ENCODE peak calls at places on chromosomes 5 and 9, in four cellular contexts. J is upper lobe of left lung, O is A549, M is HepG2. Y is an unnamed sample.

GRCh38 chr9:31089822-31090221 is 1294.6 kb upstream of the ACO1 start:
- DNase-seq in J (no peak), O (no peak), M (no peak), Y (no peak)

GRCh38 chr9:21141427-21141882 is at the start of gene IFNW1:
- DNase-seq in J (no peak), O (no peak), M (no peak), Y (no peak)

GRCh38 chr5:44747396-44747795 is 61.4 kb upstream of the MRPS30 start:
- DNase-seq in J (no peak), O (no peak), M (no peak), Y (no peak)

GRCh38 chr9:116661037-116661954 is 25.8 kb upstream of the TRIM32 start:
- DNase-seq in J (no peak), O (peak; percentile 74), M (peak; percentile 57), Y (no peak)

GRCh38 chr9:94944623-94945022 is 218.1 kb downstream of the AOPEP start:
- DNase-seq in J (no peak), O (no peak), M (no peak), Y (no peak)

GRCh38 chr5:19987594-19988345 is at the start of gene CDH18:
- DNase-seq in J (peak; percentile 38), O (peak; percentile 30), M (no peak), Y (peak; percentile 14)

GRCh38 chr9:129626079-129626943 is at the start of gene NTMT1:
- DNase-seq in J (peak; percentile 90), O (peak; percentile 77), M (peak; percentile 77), Y (peak; percentile 89)

GRCh38 chr9:14251146-14252071 is 62.5 kb downstream of the NFIB start:
- DNase-seq in J (peak; percentile 85), O (peak; percentile 25), M (peak; percentile 50), Y (peak; percentile 39)

GRCh38 chr5:122971333-122971732 is 65.2 kb downstream of the PPIC start:
- DNase-seq in J (no peak), O (no peak), M (no peak), Y (no peak)

GRCh38 chr5:142324377-142324870 is 397 bp downstream of the SPRY4 start:
- DNase-seq in J (peak; percentile 39), O (peak; percentile 60), M (no peak), Y (no peak)

GRCh38 chr5:142122116-142122515 is 13.5 kb downstream of the NDFIP1 start:
- DNase-seq in J (no peak), O (no peak), M (no peak), Y (no peak)

GRCh38 chr9:129109952-129110739 is 447 bp downstream of the CRAT start:
- DNase-seq in J (peak; percentile 28), O (peak; percentile 40), M (peak; percentile 18), Y (peak; percentile 29)

GRCh38 chr5:88660947-88661869 is 221.8 kb downstream of the MEF2C start:
- DNase-seq in J (peak; percentile 40), O (peak; percentile 87), M (no peak), Y (no peak)

GRCh38 chr9:128115187-128116103 is 12.1 kb downstream of the PTGES2 start:
- DNase-seq in J (no peak), O (no peak), M (peak; percentile 83), Y (peak; percentile 3)

GRCh38 chr9:97411440-97411788 is 482 bp upstream of the TDRD7 start:
- DNase-seq in J (no peak), O (no peak), M (no peak), Y (no peak)

GRCh38 chr5:95284512-95285405 is at the start of gene MCTP1:
- DNase-seq in J (peak; percentile 23), O (peak; percentile 19), M (no peak), Y (no peak)

GRCh38 chr5:73213566-73213998 is 40.6 kb downstream of the TMEM174 start:
- DNase-seq in J (no peak), O (no peak), M (no peak), Y (peak; percentile 54)

GRCh38 chr9:4970970-4971641 is 14.0 kb upstream of the JAK2 start:
- DNase-seq in J (no peak), O (no peak), M (no peak), Y (no peak)

GRCh38 chr9:92501671-92502393 is 19.5 kb upstream of the ASPN start:
- DNase-seq in J (no peak), O (peak; percentile 43), M (peak; percentile 46), Y (no peak)

GRCh38 chr9:89677696-89678393 is 73.0 kb downstream of the GADD45G start:
- DNase-seq in J (no peak), O (no peak), M (no peak), Y (no peak)

GRCh38 chr9:105554042-105554441 is 3.9 kb upstream of the FKTN start:
- DNase-seq in J (no peak), O (no peak), M (no peak), Y (no peak)

GRCh38 chr9:105557804-105558610 is at the start of gene FKTN:
- DNase-seq in J (peak; percentile 91), O (peak; percentile 80), M (peak; percentile 73), Y (peak; percentile 73)
- TF ChIP-seq POLR2A in J (no peak), O (peak; percentile 60), M (no peak), Y (no peak)

GRCh38 chr9:75903785-75904360 is 13.4 kb downstream of the PCSK5 start:
- DNase-seq in J (no peak), O (peak; percentile 62), M (no peak), Y (no peak)
- TF ChIP-seq EP300 in J (no peak), O (no peak), M (no peak), Y (no peak)

DNA sequence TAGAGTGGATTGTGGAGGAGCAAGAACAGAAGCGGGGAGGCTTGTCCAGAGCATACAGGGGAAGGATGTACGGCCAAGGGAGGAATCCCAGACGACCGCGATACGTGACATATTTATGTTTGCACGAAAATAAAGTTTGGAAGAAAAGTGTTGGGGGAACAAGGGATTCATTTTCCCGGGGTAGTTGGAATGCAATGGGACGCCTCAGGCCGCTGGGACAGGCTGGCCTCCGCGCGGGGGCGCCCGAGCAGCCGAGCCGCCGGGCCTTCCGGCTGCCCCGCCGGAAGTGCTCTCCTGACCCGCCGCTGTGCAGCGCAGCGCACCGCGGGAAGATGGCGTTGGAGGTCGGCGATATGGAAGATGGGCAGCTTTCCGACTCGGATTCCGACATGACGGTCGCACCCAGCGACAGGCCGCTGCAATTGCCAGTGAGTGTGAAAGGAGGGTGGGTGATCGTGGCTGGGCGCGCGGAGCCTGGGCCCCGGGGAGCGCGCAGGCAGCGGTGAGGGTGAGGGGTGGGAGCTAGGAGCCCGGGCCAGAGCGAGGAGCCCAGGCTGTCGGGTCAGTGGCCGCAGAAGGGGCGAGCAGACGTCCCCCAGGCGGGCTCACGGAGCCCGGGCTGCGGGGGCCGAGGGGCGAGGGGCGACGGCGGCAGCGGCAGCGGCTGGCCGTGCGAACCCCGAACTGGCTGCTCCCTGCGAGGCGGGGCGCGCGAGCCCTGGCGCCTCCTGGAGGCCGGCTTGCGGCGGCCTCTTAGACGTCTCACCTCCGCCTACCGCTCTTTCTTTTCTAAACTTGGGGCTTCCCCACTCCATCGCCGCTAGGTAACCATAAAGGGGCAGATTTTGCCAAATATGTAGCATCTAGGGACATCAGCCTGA is at the start of gene PHAX:
- DNase-seq in J (peak; percentile 82), O (peak; percentile 77), M (peak; percentile 60), Y (peak; percentile 56)
- TF ChIP-seq POLR2A in J (peak; percentile 50), O (peak; percentile 80), M (peak; percentile 74), Y (peak; percentile 21)

GRCh38 chr5:151255621-151256286 is 2.8 kb downstream of the GM2A start:
- DNase-seq in J (no peak), O (no peak), M (no peak), Y (no peak)
- TF ChIP-seq EP300 in J (no peak), O (no peak), M (no peak), Y (no peak)

GRCh38 chr9:107491081-107492053 is 1.8 kb upstream of the KLF4 start:
- DNase-seq in J (peak; percentile 48), O (no peak), M (no peak), Y (no peak)

GRCh38 chr9:107487521-107488399 is 1.8 kb downstream of the KLF4 start:
- DNase-seq in J (peak; percentile 62), O (peak; percentile 33), M (no peak), Y (peak; percentile 36)

GRCh38 chr9:107488400-107489143 is 997 bp downstream of the KLF4 start:
- DNase-seq in J (peak; percentile 77), O (peak; percentile 34), M (no peak), Y (peak; percentile 76)

GRCh38 chr9:107489144-107489673 is 360 bp downstream of the KLF4 start:
- DNase-seq in J (no peak), O (no peak), M (no peak), Y (no peak)

DNA sequence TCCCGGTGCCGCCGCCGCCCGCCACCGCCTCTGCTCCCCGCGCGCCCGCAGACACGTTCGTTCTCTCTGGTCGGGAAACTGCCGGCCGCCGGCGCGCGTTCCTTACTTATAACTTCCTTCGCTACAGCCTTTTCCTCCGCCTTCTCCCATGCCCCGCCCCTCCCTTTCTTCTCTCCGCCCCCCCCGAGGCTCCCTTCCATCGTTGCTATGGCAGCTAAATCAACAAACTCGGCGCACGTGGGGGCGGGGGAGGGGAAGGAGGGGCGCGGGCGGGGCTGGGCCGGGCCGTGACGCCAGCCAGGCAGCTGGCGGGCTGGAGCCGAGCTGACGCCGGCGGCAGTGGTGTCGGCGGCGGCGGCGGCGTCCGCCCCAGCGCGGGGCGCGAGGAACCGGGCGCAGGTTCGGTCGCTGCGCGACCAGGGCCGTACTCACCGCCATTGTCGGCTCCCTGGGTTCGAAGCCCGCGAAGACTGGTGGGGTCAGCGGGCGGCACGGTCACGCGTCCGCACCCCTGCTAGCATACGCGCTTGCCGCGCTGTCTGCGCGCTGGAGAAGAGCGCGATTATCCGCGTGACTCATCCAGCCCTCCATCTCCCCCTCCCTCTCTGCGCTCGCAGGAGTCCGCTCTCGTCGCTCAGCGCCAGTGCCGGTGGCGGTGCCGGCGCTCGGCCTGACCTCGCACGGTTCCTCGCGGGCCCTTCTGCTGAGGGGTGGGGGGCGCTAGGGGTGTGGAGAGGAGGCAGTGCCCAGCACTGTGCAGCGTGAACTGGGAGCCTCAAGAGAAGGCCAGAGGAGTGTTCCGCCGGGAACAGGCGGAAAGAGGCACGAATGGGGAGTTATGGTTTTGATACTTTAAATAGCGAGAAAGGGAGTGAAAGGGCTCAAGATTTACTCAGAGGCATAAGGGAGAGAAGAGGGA is at the start of gene KLF4:
- DNase-seq in J (peak; percentile 88), O (peak; percentile 79), M (peak; percentile 62), Y (peak; percentile 94)
- TF ChIP-seq POLR2A in J (peak; percentile 88), O (peak; percentile 59), M (no peak), Y (peak; percentile 94)

GRCh38 chr5:117486879-117487391 is 912.3 kb upstream of the SEMA6A start:
- DNase-seq in J (no peak), O (no peak), M (no peak), Y (no peak)
- TF ChIP-seq EP300 in J (no peak), O (no peak), M (no peak), Y (no peak)

DNA sequence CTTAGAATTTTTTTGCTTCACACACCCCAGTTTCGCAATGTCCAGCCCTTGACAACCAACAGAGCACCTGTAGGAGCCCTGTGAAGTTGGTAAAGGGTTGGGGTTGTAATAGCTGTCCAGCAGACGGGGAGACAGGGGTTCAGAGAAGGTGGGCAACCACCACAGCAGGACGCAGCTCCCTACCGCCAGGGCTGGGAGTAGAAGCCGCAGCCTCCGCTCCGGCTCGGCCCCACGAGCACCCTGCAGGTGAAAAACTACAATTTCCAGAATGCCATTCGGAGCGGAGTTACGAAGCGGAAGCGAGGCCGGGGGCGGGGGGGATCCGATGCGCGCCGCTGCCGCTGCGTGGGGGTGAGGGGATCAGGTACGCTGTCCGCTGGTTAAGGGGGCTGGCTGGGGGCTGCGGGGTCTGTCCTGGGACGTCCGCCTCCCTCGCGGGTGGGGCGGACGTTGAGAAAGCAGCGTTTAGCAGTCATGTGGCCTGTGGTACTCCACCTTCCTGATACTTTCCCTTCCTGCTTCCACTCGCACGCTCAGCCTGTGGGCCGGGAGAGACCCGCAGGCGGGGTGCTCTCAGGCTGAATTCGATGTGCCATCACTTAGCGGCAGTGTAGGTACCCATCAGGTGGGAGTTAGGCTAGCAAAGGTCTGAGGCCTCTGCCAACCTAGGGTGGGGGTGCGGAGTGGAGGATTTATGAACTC is at the start of gene TRMT10B:
- DNase-seq in J (peak; percentile 61), O (peak; percentile 94), M (peak; percentile 61), Y (peak; percentile 41)
- TF ChIP-seq POLR2A in J (no peak), O (peak; percentile 73), M (peak; percentile 48), Y (peak; percentile 20)

Y was measured in tibial nerve.